ENCODE peak calls at places on chromosomes 6 and 20, in four cellular contexts. L is upper lobe of right lung, B is psoas muscle, Z is suprapubic skin. X is an unnamed sample.

GRCh38 chr6:1636971-1637871 is 27.5 kb downstream of the FOXC1 start:
- DNase-seq in L (no peak), Z (peak), B (no peak), X (no peak)

GRCh38 chr6:48615041-48615440 is 504.0 kb upstream of the PTCHD4 start:
- DNase-seq in L (no peak), B (no peak), Z (no peak), X (no peak)

GRCh38 chr6:3739311-3739897 is 12.1 kb downstream of the PXDC1 start:
- DNase-seq in L (no peak), Z (no peak), B (no peak), X (no peak)

GRCh38 chr6:7143161-7143974 is 35.6 kb downstream of the RREB1 start:
- DNase-seq in B (no peak), Z (no peak), L (no peak), X (no peak)

GRCh38 chr20:58102744-58103516 is 125.5 kb downstream of the ANKRD60 start:
- DNase-seq in L (no peak), B (no peak), Z (no peak), X (no peak)

GRCh38 chr6:139996253-139996834 is 621.9 kb upstream of the CITED2 start:
- DNase-seq in Z (no peak), L (no peak), B (no peak), X (no peak)

GRCh38 chr20:22389836-22390542 is 194.4 kb downstream of the FOXA2 start:
- DNase-seq in B (no peak), Z (no peak), L (peak), X (no peak)

GRCh38 chr6:92428443-92428842 is 990.9 kb downstream of the EPHA7 start:
- DNase-seq in B (no peak), Z (no peak), L (no peak), X (no peak)

GRCh38 chr20:49594143-49594928 is 26.4 kb upstream of the PTGIS start:
- DNase-seq in L (no peak), B (peak), Z (peak), X (no peak)

GRCh38 chr6:7912024-7912423 is 1.4 kb upstream of the TXNDC5 start:
- DNase-seq in Z (no peak), L (no peak), B (peak), X (no peak)

GRCh38 chr6:165718486-165718885 is 55.4 kb upstream of the PDE10A start:
- DNase-seq in L (no peak), B (no peak), Z (no peak), X (no peak)

GRCh38 chr6:125300992-125301434 is 754 bp downstream of the HDDC2 start:
- DNase-seq in L (no peak), Z (no peak), B (no peak), X (no peak)

GRCh38 chr6:14440215-14440890 is 322.8 kb downstream of the CD83 start:
- DNase-seq in Z (no peak), B (no peak), L (no peak), X (no peak)

GRCh38 chr6:9979996-9980395 is 434.9 kb downstream of the TFAP2A start:
- DNase-seq in B (no peak), Z (no peak), L (no peak), X (no peak)

GRCh38 chr20:289693-290080 is 863 bp downstream of the C20orf96 start:
- DNase-seq in B (no peak), L (no peak), Z (no peak), X (no peak)

GRCh38 chr20:288956-289692 is 1.4 kb downstream of the C20orf96 start:
- DNase-seq in Z (no peak), B (no peak), L (no peak), X (no peak)

GRCh38 chr20:290081-290831 is at the start of gene C20orf96:
- DNase-seq in L (peak), Z (peak), B (peak), X (peak)

GRCh38 chr20:286508-286907 is 4.0 kb downstream of the C20orf96 start:
- DNase-seq in B (no peak), L (no peak), Z (peak), X (no peak)
- TF ChIP-seq CTCF in B (no peak), L (no peak), Z (no peak), X (no peak)

GRCh38 chr6:36701401-36701991 is 3.9 kb downstream of the RAB44 start:
- DNase-seq in B (no peak), Z (peak), L (peak), X (peak)
- TF ChIP-seq CTCF in B (no peak), Z (no peak), L (no peak), X (no peak)

GRCh38 chr6:160421854-160422253 is 73.7 kb downstream of the SLC22A3 start:
- DNase-seq in Z (peak), L (no peak), B (peak), X (no peak)

GRCh38 chr6:160418370-160418769 is 70.2 kb downstream of the SLC22A3 start:
- DNase-seq in B (no peak), L (no peak), Z (no peak), X (no peak)

GRCh38 chr6:160420969-160421556 is 72.9 kb downstream of the SLC22A3 start:
- DNase-seq in B (peak), L (no peak), Z (peak), X (no peak)

GRCh38 chr6:160419488-160419887 is 71.3 kb downstream of the SLC22A3 start:
- DNase-seq in B (no peak), Z (no peak), L (no peak), X (no peak)

GRCh38 chr6:160420253-160420968 is 72.2 kb downstream of the SLC22A3 start:
- DNase-seq in B (no peak), L (no peak), Z (no peak), X (no peak)
- TF ChIP-seq CTCF in B (no peak), L (no peak), Z (no peak), X (no peak)

GRCh38 chr20:31547017-31547675 is 32.9 kb downstream of the HM13 start:
- DNase-seq in L (peak), B (peak), Z (peak), X (peak)
- TF ChIP-seq CTCF in L (peak), B (peak), Z (no peak), X (no peak)

DNA sequence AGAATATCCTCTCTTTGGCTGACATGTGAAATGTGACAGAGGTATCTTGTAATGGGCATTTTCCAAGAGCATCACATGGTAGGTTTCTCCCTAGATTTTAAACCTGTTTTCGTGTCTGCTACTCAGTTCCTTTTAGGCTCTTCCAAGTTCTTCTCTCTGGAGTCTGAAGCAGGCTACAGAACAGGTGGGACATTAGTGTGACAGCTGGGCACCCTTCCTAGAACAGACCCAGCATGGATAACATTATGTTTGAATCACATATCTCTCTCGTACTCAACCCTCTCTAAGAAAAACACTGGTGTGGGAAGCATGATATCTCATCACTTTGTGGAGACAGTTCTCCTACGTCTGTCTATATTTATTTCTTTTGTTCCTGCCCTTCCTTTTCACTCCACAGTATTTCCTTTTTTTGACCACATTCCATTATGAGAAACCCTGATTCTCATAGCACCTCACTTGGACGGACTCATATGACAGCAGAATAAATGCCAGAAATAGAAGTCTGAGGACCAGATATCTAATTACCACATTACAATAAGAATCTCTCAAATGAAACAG is 263.4 kb downstream of the NKAIN2 start:
- DNase-seq in Z (no peak), L (no peak), B (no peak), X (no peak)
- TF ChIP-seq CTCF in Z (no peak), L (no peak), B (no peak), X (no peak)

DNA sequence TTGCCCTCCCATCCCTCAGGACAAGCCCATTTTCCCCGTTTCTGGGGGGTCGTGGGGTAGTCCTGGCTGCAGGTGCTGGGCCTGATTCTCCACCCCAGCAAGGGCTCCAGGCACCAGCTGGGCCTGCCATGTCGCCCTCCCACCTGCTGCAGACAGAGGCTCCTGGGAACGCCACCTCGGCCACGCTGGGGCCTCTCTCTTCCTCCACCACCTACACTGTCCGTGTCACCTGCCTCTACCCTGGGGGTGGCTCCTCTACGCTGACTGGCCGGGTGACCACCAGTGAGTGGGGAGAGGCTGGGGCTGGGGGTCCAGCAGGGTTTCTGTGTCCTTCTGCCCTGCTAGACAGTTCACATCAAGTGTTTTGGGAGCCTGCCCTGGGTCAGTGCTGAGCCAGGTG is 19.3 kb downstream of the COL20A1 start:
- DNase-seq in B (peak), L (no peak), Z (no peak), X (no peak)
- TF ChIP-seq CTCF in B (no peak), L (no peak), Z (no peak), X (no peak)

X was measured in omental fat pad.